ENCODE peak calls at places on chromosomes 4 and X, in eight cellular contexts. C is DND-41, U is GM23338, G is GM10248, R is PC-3, I is neural progenitor cell, S is Peyer's patch, L is foreskin fibroblast. T is an unnamed sample.

GRCh38 chr4:117284736-117285135 is 199.4 kb upstream of the TRAM1L1 start:
- DNase-seq in R (no peak), S (no peak), L (no peak), G (no peak), C (no peak), I (no peak), U (no peak), T (no peak)

GRCh38 chrX:113929004-113929403 is 654.9 kb upstream of the HTR2C start:
- DNase-seq in G (no peak), R (peak), C (peak), S (no peak), U (peak), L (no peak), I (peak), T (peak)

GRCh38 chrX:63747331-63747730 is 37.7 kb downstream of the ARHGEF9 start:
- DNase-seq in U (no peak), I (no peak), G (no peak), S (no peak), C (no peak), R (no peak), L (peak), T (no peak)

GRCh38 chrX:130028196-130028595 is 45.8 kb downstream of the BCORL1 start:
- DNase-seq in C (peak), L (peak), R (peak), G (peak), U (peak), I (peak), S (peak), T (peak)

GRCh38 chr4:146333187-146333894 is 119.0 kb downstream of the REELD1 start:
- DNase-seq in S (no peak), I (no peak), G (peak), U (no peak), C (peak), L (peak), R (peak), T (no peak)

GRCh38 chr4:25031077-25031606 is 396 bp upstream of the LGI2 start:
- DNase-seq in S (no peak), C (no peak), G (peak), L (peak), U (peak), R (no peak), I (peak), T (peak)

GRCh38 chr4:75845992-75846391 is 56.3 kb downstream of the PPEF2 start:
- DNase-seq in R (peak), U (no peak), L (peak), S (no peak), I (no peak), G (no peak), C (no peak), T (no peak)

GRCh38 chr4:149980941-149981340 is 97.3 kb upstream of the DCLK2 start:
- DNase-seq in I (peak), R (peak), U (peak), G (peak), L (peak), C (peak), S (peak), T (peak)

GRCh38 chrX:139554991-139555675 is 24.6 kb downstream of the F9 start:
- DNase-seq in G (no peak), R (no peak), I (no peak), C (no peak), S (no peak), U (peak), L (no peak), T (no peak)

GRCh38 chr4:8707045-8707781 is 114.6 kb downstream of the CPZ start:
- DNase-seq in R (no peak), I (no peak), L (no peak), G (no peak), S (peak), U (no peak), C (no peak), T (peak)

GRCh38 chr4:73620115-73620792 is at the start of gene RASSF6:
- DNase-seq in I (peak), L (peak), U (peak), R (peak), S (peak), C (no peak), G (peak), T (peak)

GRCh38 chrX:47590984-47591383 is 8.7 kb downstream of the TIMP1 start:
- DNase-seq in I (no peak), U (no peak), R (no peak), G (no peak), C (no peak), L (no peak), S (peak), T (no peak)

GRCh38 chr4:187070158-187070557 is 346.5 kb upstream of the FAT1 start:
- DNase-seq in G (no peak), S (no peak), C (no peak), U (no peak), L (no peak), R (peak), I (no peak), T (no peak)

GRCh38 chr4:39664828-39665731 is 26.4 kb upstream of the SMIM14 start:
- DNase-seq in U (no peak), R (no peak), L (peak), S (no peak), G (no peak), I (no peak), C (no peak), T (no peak)

GRCh38 chr4:126807132-126807531 is 825.6 kb upstream of the INTU start:
- DNase-seq in U (no peak), R (no peak), C (no peak), S (no peak), L (peak), I (peak), G (no peak), T (no peak)

GRCh38 chr4:145814246-145814645 is 124.4 kb downstream of the ZNF827 start:
- DNase-seq in S (no peak), R (no peak), L (no peak), U (no peak), I (no peak), C (no peak), G (no peak), T (no peak)

GRCh38 chrX:153065389-153065788 is 6.9 kb upstream of the PNMA6A start:
- DNase-seq in C (no peak), U (no peak), L (peak), G (no peak), R (no peak), S (no peak), I (no peak), T (no peak)

GRCh38 chr4:88219099-88219498 is 60.7 kb upstream of the ABCG2 start:
- DNase-seq in I (peak), C (no peak), U (peak), S (no peak), G (peak), R (peak), L (peak), T (no peak)

GRCh38 chr4:118968006-118968405 is 79.4 kb downstream of the SYNPO2 start:
- DNase-seq in S (peak), G (peak), I (peak), U (peak), L (peak), R (peak), C (peak), T (no peak)

GRCh38 chrX:153864561-153865320 is 21.2 kb downstream of the L1CAM start:
- DNase-seq in U (no peak), S (no peak), R (no peak), G (peak), L (no peak), I (no peak), C (no peak), T (no peak)

GRCh38 chr4:24328711-24329110 is 255.6 kb downstream of the DHX15 start:
- DNase-seq in U (no peak), G (no peak), C (no peak), R (no peak), S (no peak), L (no peak), I (peak), T (no peak)

DNA sequence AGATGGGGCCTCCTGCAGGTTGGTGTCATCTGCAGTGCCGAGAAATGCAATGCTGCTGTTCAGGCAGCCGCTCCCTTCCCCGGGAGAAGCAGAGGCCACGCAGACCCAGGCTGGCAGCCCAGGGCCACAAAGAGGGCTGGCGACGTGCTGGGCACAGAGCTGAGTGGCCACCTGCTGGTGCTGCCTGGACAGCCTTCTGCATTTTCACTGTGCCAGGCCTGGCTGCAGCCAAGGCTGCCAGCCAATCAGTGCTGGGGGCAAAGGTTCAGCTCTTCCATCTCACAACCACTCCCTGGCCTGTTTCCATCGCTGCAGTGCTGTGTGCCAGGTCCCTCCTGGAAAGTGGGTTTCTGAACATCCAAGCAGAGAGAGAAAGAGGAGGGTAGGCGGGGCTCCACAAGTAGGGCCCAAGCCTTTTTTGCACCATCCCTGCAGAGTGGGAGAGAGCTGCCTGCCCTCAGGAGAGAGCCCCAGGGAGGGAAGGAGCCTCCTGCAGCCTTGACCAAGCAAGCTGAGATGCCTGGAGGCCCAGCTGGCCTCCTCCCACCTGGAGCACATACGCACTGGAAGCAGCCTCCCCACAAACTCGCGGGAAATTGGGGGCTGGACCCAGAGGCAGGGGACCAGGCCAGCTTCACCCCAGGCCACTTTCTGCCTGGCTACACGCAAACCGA is 20.1 kb downstream of the ADRA2C start:
- DNase-seq in I (no peak), L (no peak), U (no peak), S (peak), G (no peak), R (peak), C (no peak), T (no peak)
- TF ChIP-seq CTCF in I (no peak), L (no peak), U (no peak), S (peak), G (no peak), R (no peak), C (no peak), T (no peak)

GRCh38 chrX:66200050-66200664 is 36.1 kb downstream of the HEPH start:
- DNase-seq in L (no peak), U (no peak), R (no peak), G (no peak), I (no peak), S (no peak), C (no peak), T (no peak)

GRCh38 chrX:66203114-66203513 is 39.1 kb downstream of the HEPH start:
- DNase-seq in C (no peak), I (no peak), L (no peak), R (no peak), S (no peak), U (no peak), G (no peak), T (no peak)

DNA sequence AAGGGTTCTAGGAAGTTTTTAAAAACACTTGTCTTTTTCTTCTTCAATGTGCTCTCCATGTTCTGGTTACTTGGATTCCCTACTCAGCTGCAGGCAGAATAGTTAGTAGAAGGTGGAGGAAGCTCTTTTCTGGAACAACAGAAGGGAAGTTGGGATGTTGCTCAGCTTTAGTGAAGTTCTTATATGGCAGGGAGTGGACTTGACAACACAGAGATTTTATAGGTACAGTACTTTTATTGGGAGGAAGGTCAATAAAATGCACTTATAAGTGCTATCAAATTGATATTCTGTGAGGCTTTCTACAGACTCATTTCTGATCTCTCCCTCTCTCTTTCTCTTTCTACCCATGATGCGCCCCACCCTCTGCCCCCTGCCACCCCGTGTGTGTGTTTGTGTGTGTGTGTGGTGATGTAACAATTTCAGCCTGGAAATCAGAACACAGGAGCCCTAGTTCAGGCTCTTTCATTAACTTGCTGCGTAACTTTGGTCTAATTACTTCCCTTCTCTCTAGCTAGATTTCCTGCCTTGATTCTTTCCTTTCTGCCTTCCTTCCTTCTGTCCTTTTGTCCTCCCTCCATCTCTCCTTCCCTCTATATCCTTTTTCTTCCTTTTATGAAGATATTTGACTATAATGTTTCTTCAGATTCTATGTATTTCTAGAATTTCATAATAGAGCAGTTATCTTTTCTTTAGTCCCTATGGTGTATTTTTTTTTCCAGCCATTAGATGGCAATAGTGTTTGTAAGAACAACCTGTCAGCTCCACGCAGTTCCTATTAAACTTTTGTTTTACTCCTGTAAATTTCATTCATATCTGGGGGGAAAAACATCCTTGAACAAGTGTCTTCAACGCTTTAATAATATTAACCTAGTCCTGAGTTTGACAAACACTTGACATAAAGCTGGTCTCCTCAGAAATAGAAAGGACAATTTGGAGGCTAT is 37.1 kb downstream of the HEPH start:
- DNase-seq in G (peak), R (peak), L (peak), S (no peak), U (peak), I (no peak), C (no peak), T (no peak)
- TF ChIP-seq CTCF in G (peak), R (peak), L (no peak), S (peak), U (no peak), I (peak), C (peak), T (no peak)

DNA sequence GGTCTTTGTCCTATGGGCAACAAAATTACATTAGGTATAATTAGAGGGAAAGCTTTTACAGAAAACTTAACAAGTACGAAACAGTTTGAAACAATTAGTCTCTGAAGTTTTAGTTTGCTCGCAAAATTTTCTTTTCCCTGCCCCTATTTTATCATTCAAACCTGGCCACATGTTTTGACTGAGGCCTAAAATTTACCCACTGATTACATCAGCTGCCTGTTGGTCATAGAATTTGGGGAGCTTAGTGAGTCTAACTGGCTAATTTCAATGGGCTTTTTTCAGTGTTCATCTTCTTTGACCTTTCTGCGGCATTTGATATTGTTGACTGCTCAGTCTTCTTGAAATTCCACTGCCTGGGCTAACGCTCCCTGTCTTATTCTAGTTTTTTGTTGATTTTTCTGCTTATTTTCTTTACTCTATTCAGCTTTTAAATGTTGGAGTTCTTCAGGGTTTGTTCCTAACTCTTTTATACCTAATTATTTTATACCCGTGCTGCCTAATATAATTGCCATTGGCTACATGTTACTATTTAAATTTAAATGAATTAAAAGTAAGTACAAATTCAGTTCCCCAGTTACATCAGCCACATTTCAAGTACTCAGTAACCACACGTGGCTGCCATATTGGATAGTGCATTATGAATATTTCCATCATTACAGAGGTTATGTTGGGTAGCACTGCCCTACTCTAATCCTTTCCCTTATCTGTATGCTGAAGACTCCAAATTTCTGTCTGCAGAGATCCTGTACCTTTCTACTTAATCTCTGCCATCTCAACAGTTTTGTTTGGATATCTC is 87.5 kb downstream of the SNX25 start:
- DNase-seq in I (peak), U (no peak), R (no peak), C (no peak), L (no peak), S (no peak), G (no peak), T (no peak)
- TF ChIP-seq CTCF in I (no peak), U (no peak), R (no peak), C (no peak), L (no peak), S (no peak), G (no peak), T (no peak)

DNA sequence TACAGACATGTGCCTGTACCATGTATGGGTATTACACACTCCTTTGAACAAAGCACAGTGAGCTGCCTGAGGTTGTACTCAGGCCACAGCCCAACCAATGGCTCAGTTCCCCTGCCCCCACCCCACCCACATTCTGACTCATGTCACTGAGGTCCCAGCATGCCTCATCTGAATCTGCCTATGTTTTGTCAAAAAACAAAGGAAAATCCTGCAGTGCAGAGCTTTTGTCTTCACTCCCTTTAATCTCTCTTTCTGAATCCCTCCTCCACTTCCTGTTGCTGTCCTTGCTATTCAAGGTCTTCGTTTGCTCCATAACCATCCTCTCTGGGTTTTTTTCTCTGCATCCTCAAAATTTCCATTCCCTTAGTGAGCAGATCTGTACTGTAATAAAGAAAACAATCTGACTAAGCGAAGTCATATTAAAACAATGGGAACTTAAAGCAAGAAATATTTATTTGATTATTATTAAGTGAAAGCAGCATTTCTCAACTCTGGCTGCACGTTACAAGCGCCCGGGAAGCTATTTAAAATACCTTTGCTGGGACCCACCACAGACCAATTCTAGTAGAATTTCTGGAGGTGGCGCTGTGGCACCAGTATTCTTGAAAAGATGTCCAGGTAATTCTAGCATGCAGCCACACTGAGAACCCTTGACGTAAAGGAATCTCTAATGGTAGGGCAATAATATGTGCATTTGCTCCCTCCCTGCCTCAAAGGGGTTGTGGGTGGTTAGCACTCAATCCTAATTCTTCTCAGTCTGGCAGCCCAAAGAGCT is 8.8 kb downstream of the GUCY2F start:
- DNase-seq in C (peak), R (peak), I (peak), S (no peak), G (peak), L (peak), U (peak), T (peak)
- TF ChIP-seq CTCF in C (no peak), R (peak), I (peak), S (no peak), G (peak), L (peak), U (peak), T (peak)

GRCh38 chrX:51889851-51890250 is 3.6 kb upstream of the MAGED1 start:
- DNase-seq in I (no peak), C (no peak), R (no peak), L (no peak), G (no peak), S (no peak), U (no peak), T (no peak)
- TF ChIP-seq CTCF in I (no peak), C (no peak), R (no peak), L (no peak), G (no peak), S (no peak), U (no peak), T (no peak)

GRCh38 chrX:42615161-42615563 is 162.8 kb downstream of the PPP1R2C start:
- DNase-seq in R (peak), S (peak), U (peak), L (peak), G (no peak), I (peak), C (peak), T (peak)
- TF ChIP-seq CTCF in R (peak), S (peak), U (peak), L (peak), G (no peak), I (peak), C (peak), T (no peak)

GRCh38 chr4:114163051-114163450 is 183.6 kb upstream of the ARSJ start:
- DNase-seq in C (no peak), G (no peak), L (peak), S (no peak), U (no peak), R (no peak), I (no peak), T (no peak)

GRCh38 chr4:114156371-114156770 is 176.9 kb upstream of the ARSJ start:
- DNase-seq in U (no peak), C (no peak), R (no peak), S (no peak), L (no peak), I (no peak), G (no peak), T (no peak)

DNA sequence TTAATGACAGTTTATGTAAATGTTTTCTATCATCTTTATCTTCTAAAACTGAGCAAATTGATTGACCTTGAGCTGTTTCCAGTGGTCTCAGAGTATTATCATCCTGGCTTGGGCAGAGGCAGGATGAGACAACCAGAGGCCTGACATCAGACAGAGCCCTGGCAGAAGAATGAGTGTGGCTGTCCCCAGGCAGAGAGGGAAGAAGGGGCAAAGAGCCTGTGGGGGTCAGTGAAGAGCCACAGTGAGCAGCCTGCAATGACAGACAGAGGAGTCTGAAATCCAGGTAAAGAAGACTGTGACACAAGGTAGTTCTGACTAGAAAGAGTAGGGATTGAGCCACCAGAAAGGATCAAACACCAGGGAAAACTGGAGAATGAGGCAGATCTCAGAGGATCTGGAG is 182.4 kb upstream of the ARSJ start:
- DNase-seq in C (no peak), G (no peak), R (no peak), I (peak), S (no peak), U (peak), L (no peak), T (no peak)
- TF ChIP-seq CTCF in C (no peak), G (no peak), R (no peak), I (peak), S (no peak), U (peak), L (no peak), T (no peak)

T was measured in nephron progenitor cell.